ENCODE peak calls at places on chromosomes 4 and X, in five cellular contexts. Y, F, X, G and Z are unnamed samples.

GRCh38 chr4:8709729-8710360 is 117.3 kb downstream of the CPZ start:
- DNase-seq in Y (no peak), X (no peak), F (no peak), G (no peak), Z (no peak)

GRCh38 chrX:34300871-34301270 is 168.8 kb upstream of the FAM47A start:
- DNase-seq in F (peak), G (no peak), Y (peak), X (peak), Z (no peak)

GRCh38 chrX:128816919-128817318 is 706.4 kb downstream of the SMARCA1 start:
- DNase-seq in X (no peak), Y (no peak), G (no peak), F (no peak), Z (no peak)

GRCh38 chrX:43958529-43958928 is 14.7 kb downstream of the NDP start:
- DNase-seq in X (peak), Y (peak), F (peak), G (peak), Z (no peak)

GRCh38 chrX:132622130-132622529 is 133.3 kb upstream of the MBNL3 start:
- DNase-seq in Y (no peak), F (peak), X (peak), G (no peak), Z (no peak)

GRCh38 chr4:119525005-119525749 is 103.4 kb downstream of the PDE5A start:
- DNase-seq in X (peak), G (no peak), Y (no peak), F (peak), Z (no peak)

GRCh38 chr4:138910201-138910913 is 105.2 kb upstream of the NOCT start:
- DNase-seq in G (no peak), X (peak), Y (no peak), F (no peak), Z (no peak)

GRCh38 chr4:54659213-54660144 is 1.7 kb downstream of the KIT start:
- DNase-seq in F (no peak), G (no peak), X (peak), Y (peak), Z (no peak)

GRCh38 chrX:51098046-51098445 is 187.5 kb downstream of the BMP15 start:
- DNase-seq in Y (no peak), F (no peak), G (no peak), X (no peak), Z (no peak)

GRCh38 chr4:105990933-105991332 is 95.7 kb downstream of the NPNT start:
- DNase-seq in F (peak), X (peak), G (no peak), Y (peak), Z (no peak)

GRCh38 chrX:18985186-18985435 is 1.2 kb upstream of the PHKA2 start:
- DNase-seq in Y (no peak), G (no peak), F (no peak), X (no peak), Z (no peak)

GRCh38 chr4:101128473-101128872 is 218.9 kb downstream of the PPP3CA start:
- DNase-seq in F (no peak), Y (no peak), G (no peak), X (no peak), Z (no peak)

GRCh38 chr4:88537725-88538124 is 14.1 kb upstream of the PYURF start:
- DNase-seq in F (no peak), X (no peak), Y (no peak), G (no peak), Z (no peak)

GRCh38 chr4:99816611-99817309 is at the start of gene DAPP1:
- DNase-seq in Y (peak), G (peak), F (no peak), X (no peak), Z (peak)

GRCh38 chr4:89134775-89135319 is 23.5 kb downstream of the TIGD2 start:
- DNase-seq in G (no peak), F (peak), Y (no peak), X (peak), Z (no peak)

GRCh38 chrX:23398570-23398969 is 63.9 kb downstream of the PTCHD1 start:
- DNase-seq in X (no peak), G (no peak), Y (no peak), F (no peak), Z (no peak)

GRCh38 chrX:102846544-102847236 is 90.4 kb upstream of the RAB40AL start:
- DNase-seq in X (peak), G (no peak), Y (no peak), F (peak), Z (no peak)